ENCODE peak calls at places on chromosomes 3 and 15, in five cellular contexts. P, J, H, L and R are unnamed samples. For H3K36me3, the result is how much of the 10 kb centered on the place peaks cover.

GRCh38 chr15:91568036-91568435 is 285.5 kb upstream of the SLCO3A1 start:
- DNase-seq in P (no peak), J (no peak), H (no peak), L (no peak), R (no peak)

GRCh38 chr3:175857666-175858270 is 998.6 kb downstream of the NAALADL2 start:
- DNase-seq in P (no peak), J (no peak), H (no peak), L (no peak), R (no peak)

GRCh38 chr3:46187876-46188275 is 20.2 kb downstream of the CCR1 start:
- DNase-seq in P (no peak), J (no peak), H (no peak), L (no peak), R (no peak)

GRCh38 chr3:37054370-37054769 is 61.1 kb downstream of the MLH1 start:
- DNase-seq in P (no peak), J (no peak), H (no peak), L (no peak), R (no peak)

GRCh38 chr15:93942140-93942808 is 289.1 kb upstream of the MCTP2 start:
- DNase-seq in P (no peak), J (no peak), H (no peak), L (no peak), R (no peak)

GRCh38 chr3:108180214-108180613 is 42.0 kb downstream of the IFT57 start:
- DNase-seq in P (no peak), J (no peak), H (no peak), L (no peak), R (no peak)

GRCh38 chr3:132405188-132405587 is 12.1 kb upstream of the DNAJC13 start:
- DNase-seq in P (no peak), J (no peak), H (no peak), L (no peak), R (no peak)

GRCh38 chr3:64248247-64248646 is 23.0 kb upstream of the PRICKLE2 start:
- DNase-seq in P (no peak), J (no peak), H (no peak), L (no peak), R (no peak)

GRCh38 chr3:6540981-6541380 is 319.9 kb upstream of the GRM7 start:
- DNase-seq in P (no peak), J (no peak), H (no peak), L (no peak), R (no peak)

GRCh38 chr3:139758654-139759291 is 81.0 kb upstream of the NMNAT3 start:
- DNase-seq in P (no peak), J (no peak), H (no peak), L (no peak), R (no peak)

GRCh38 chr3:190644766-190645165 is 130.9 kb downstream of the IL1RAP start:
- DNase-seq in P (no peak), J (no peak), H (no peak), L (no peak), R (no peak)

GRCh38 chr3:78978037-78978436 is 789.8 kb downstream of the ROBO1 start:
- DNase-seq in P (no peak), J (no peak), H (no peak), L (no peak), R (no peak)

GRCh38 chr3:128461731-128462130 is 5.0 kb downstream of the DNAJB8 start:
- DNase-seq in P (no peak), J (no peak), H (no peak), L (no peak), R (no peak)

GRCh38 chr3:119352863-119353527 is 58.8 kb downstream of the ARHGAP31 start:
- DNase-seq in P (no peak), J (no peak), H (no peak), L (no peak), R (no peak)

GRCh38 chr15:23897091-23897490 is 210.0 kb upstream of the NDN start:
- DNase-seq in P (no peak), J (no peak), H (no peak), L (no peak), R (no peak)

GRCh38 chr15:77118787-77119410 is 48.0 kb upstream of the TSPAN3 start:
- DNase-seq in P (no peak), J (peak), H (peak), L (peak), R (no peak)

GRCh38 chr15:46266691-46267090 is 631.9 kb downstream of the SQOR start:
- DNase-seq in P (no peak), J (no peak), H (no peak), L (no peak), R (no peak)

GRCh38 chr15:81419304-81419943 is 45.4 kb upstream of the TMC3 start:
- DNase-seq in P (no peak), J (no peak), H (no peak), L (no peak), R (no peak)

GRCh38 chr15:43095243-43095642 is 10.6 kb downstream of the UBR1 start:
- DNase-seq in P (no peak), J (no peak), H (no peak), L (no peak), R (no peak)

DNA sequence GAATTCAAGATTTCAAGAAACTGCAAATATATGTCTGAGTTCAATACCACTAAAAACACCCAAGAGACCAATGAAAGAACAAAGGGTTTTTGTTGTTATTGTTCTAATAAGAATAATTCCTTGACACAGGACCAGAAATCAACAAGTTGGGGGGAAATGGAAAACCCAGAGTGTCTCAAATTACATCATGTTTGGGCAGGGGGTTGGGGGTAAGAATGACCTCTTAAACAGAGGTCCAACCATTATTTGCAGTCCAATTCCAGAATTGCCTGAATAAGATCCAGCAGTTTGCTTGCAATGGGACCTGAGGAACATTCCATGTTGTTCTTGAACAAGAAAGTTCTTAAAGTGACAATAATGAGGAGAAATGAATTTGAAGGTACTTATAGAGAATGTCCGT is 48.5 kb upstream of the TGFBR2 start:
- DNase-seq in P (no peak), J (no peak), H (no peak), L (no peak), R (no peak)
- H3K36me3 ChIP-seq in P (under half), J (under half), H (under half), L (under half), R (under half)

DNA sequence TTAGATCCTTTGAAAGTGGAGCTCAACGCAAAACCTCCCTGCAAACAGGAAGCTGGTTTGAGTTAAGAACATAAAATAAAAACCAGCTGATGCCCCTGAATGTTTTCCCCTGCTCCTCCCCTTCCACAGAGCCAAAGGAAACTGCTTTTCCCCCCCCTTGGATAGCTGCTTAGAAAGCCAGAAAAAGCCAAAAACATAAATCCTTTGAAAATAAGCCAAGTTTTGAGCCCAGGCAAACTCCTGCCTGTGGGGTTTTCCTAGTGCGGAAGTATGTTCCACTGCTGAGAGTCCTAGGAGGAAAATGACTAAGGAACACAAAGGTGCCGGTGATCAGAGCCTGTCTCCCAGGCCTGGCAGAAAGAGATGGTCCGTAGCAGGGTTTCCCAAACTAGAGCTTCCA is 22.2 kb downstream of the MAPKBP1 start:
- DNase-seq in P (no peak), J (no peak), H (no peak), L (no peak), R (no peak)
- H3K27ac ChIP-seq in P (no peak), J (peak), H (no peak), L (peak), R (peak)

GRCh38 chr15:32736351-32737061 is 18.7 kb downstream of the GREM1 start:
- DNase-seq in P (no peak), J (no peak), H (no peak), L (no peak), R (no peak)

GRCh38 chr15:32737246-32737757 is 19.5 kb downstream of the GREM1 start:
- DNase-seq in P (no peak), J (no peak), H (no peak), L (no peak), R (no peak)

GRCh38 chr15:32738677-32739076 is 20.9 kb downstream of the GREM1 start:
- DNase-seq in P (no peak), J (no peak), H (no peak), L (no peak), R (no peak)

GRCh38 chr15:32733276-32733675 is 15.5 kb downstream of the GREM1 start:
- DNase-seq in P (no peak), J (no peak), H (no peak), L (no peak), R (no peak)

DNA sequence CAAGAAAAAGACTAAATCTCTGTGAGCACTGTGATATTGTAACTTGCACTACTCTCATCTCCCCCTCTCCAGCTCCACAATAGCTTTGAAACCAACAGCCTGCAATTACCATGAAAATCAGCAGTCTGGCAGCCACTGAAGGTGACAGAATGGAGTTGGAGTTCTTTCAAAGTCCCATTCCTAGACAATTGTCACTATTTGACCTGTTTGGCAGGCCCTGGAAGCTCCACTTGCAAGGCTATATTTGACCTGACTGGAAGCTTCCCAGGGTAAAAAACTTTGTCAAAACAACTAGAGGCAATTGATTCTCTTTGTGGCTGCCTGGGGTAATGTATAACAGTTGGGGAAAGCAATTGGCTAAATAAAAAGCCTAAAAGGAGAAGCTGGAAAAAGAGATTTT is 18.1 kb downstream of the GREM1 start:
- DNase-seq in P (no peak), J (no peak), H (no peak), L (no peak), R (no peak)
- H3K36me3 ChIP-seq in P (under half), J (under half), H (under half), L (under half), R (under half)

DNA sequence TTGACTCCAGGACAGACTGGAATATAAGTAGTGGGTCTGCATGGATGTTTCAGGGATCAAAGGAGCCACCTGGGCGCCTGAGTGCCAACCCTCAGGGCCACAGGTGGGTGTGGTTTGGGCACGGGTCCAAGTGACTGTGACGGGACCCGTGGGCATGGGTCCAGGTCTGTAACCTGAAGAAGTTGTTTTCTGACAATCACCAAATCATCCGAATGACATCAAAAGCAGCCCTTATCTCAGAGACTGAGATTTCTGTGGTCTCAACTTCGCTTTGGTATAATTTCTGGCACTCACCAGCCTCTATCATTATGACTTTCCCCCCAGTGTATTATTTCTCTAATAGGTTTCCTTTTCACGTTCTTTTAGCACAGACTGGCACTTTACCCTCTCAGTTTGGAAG is 24.4 kb downstream of the RLBP1 start:
- DNase-seq in P (no peak), J (no peak), H (no peak), L (no peak), R (no peak)
- H3K27ac ChIP-seq in P (peak), J (peak), H (peak), L (peak), R (peak)

DNA sequence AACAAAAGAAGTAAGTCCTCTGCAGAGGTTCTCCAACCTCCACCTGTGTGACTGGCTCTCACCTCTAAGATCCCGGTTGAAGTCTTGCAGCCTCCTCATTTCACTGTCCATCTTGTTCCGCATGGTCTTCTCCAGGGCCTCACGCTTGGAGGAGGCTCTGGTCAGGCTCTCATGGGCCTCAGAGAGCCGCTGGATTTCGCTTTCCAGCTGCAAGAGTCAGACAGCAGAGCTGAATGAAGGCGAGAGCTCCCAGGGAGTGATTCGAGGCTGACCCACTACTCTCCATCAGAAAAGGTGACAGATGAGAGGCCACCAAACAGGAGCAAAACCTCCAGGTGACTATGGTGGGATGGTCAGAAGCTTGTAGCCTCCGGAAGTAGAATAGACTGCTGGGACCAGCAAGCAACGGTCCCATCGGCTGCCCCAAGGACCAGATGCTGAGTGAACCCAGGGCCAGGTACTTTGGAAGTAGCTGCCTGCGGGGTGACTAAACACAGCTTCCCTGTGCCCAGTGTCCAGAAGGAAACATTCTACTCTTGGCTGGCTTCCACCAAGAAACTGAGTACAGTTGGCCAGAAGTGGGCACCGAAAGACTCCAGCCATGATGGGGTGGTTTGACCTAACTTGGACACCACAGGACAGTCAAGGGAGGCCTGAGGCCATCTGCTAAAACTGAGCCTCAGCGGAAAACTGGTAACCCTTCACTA is 7.9 kb downstream of the AMOTL2 start:
- DNase-seq in P (no peak), J (no peak), H (no peak), L (no peak), R (no peak)
- H3K36me3 ChIP-seq in P (under half), J (under half), H (under half), L (half or more), R (half or more)

GRCh38 chr15:67210555-67211168 is 43.8 kb downstream of the AAGAB start:
- DNase-seq in P (no peak), J (no peak), H (no peak), L (no peak), R (no peak)
- H3K27ac ChIP-seq in P (no peak), J (no peak), H (no peak), L (no peak), R (no peak)

GRCh38 chr3:28891485-28891884 is 389.4 kb upstream of the RBMS3 start:
- DNase-seq in P (no peak), J (no peak), H (no peak), L (no peak), R (no peak)

GRCh38 chr3:28890373-28890772 is 390.5 kb upstream of the RBMS3 start:
- DNase-seq in P (no peak), J (no peak), H (no peak), L (no peak), R (no peak)
- H3K36me3 ChIP-seq in P (under half), J (under half), H (under half), L (under half), R (under half)

GRCh38 chr3:169699070-169699469 is 35.6 kb upstream of the MECOM start:
- DNase-seq in P (no peak), J (no peak), H (no peak), L (no peak), R (no peak)

GRCh38 chr3:169701457-169701856 is 37.9 kb upstream of the MECOM start:
- DNase-seq in P (no peak), J (no peak), H (no peak), L (no peak), R (no peak)

GRCh38 chr3:169695051-169695450 is 31.5 kb upstream of the MECOM start:
- DNase-seq in P (no peak), J (no peak), H (no peak), L (no peak), R (no peak)

GRCh38 chr3:169699536-169700050 is 36.1 kb upstream of the MECOM start:
- DNase-seq in P (peak), J (peak), H (peak), L (peak), R (no peak)

GRCh38 chr3:169700195-169700594 is 36.7 kb upstream of the MECOM start:
- DNase-seq in P (no peak), J (no peak), H (no peak), L (no peak), R (no peak)
- H3K27ac ChIP-seq in P (peak), J (peak), H (no peak), L (peak), R (no peak)

GRCh38 chr15:52052076-52052935 is 33.3 kb downstream of the MAPK6 start:
- DNase-seq in P (no peak), J (no peak), H (no peak), L (no peak), R (no peak)
- H3K36me3 ChIP-seq in P (under half), J (under half), H (under half), L (under half), R (under half)